ENCODE peak calls at places on chromosomes 4 and X, in eight cellular contexts. D is WERI-Rb-1, P is lung, O is bronchial epithelial cell, M is brain microvascular endothelial cell, F is transverse colon, N is activated B cell treated with CpG ODN at 0.5 μM for 24 hours, I is progenitor cell of endocrine pancreas. T is an unnamed sample.

GRCh38 chr4:19026281-19026680 is 1004.7 kb upstream of the LCORL start:
- DNase-seq in D (no peak), P (peak), O (no peak), M (no peak), F (no peak), N (no peak), I (no peak), T (no peak)

GRCh38 chrX:1246816-1247215 is 21.8 kb upstream of the CSF2RA start:
- DNase-seq in D (peak), P (peak), O (no peak), M (peak), F (peak), N (peak), I (peak), T (peak)

GRCh38 chr4:135354876-135355275 is 1153.3 kb upstream of the PABPC4L start:
- DNase-seq in D (no peak), P (no peak), O (no peak), M (peak), F (no peak), N (no peak), I (no peak), T (no peak)

GRCh38 chr4:71872221-71872620 is 88.3 kb upstream of the GC start:
- DNase-seq in D (no peak), P (no peak), O (no peak), M (no peak), F (no peak), N (no peak), I (no peak), T (no peak)

GRCh38 chrX:98523026-98523425 is 1639.3 kb downstream of the RPA4 start:
- DNase-seq in D (no peak), P (no peak), O (no peak), M (no peak), F (no peak), N (no peak), I (no peak), T (no peak)

GRCh38 chrX:47579537-47579936 is 2.7 kb upstream of the TIMP1 start:
- DNase-seq in D (no peak), P (peak), O (peak), M (peak), F (no peak), N (no peak), I (no peak), T (no peak)

GRCh38 chr4:47002593-47002992 is 9.2 kb upstream of the GABRA4 start:
- DNase-seq in D (no peak), P (no peak), O (peak), M (peak), F (no peak), N (no peak), I (no peak), T (no peak)

GRCh38 chr4:2792711-2793577 is at the start of gene SH3BP2:
- DNase-seq in D (peak), P (peak), O (peak), M (no peak), F (peak), N (peak), I (peak), T (peak)

GRCh38 chrX:40809210-40809609 is 73.9 kb upstream of the MED14 start:
- DNase-seq in D (peak), P (no peak), O (peak), M (no peak), F (no peak), N (no peak), I (no peak), T (no peak)

GRCh38 chr4:166341992-166342391 is 469.0 kb downstream of the TLL1 start:
- DNase-seq in D (no peak), P (no peak), O (no peak), M (no peak), F (no peak), N (no peak), I (no peak), T (no peak)

GRCh38 chr4:79652232-79652631 is 244.2 kb upstream of the GK2 start:
- DNase-seq in D (no peak), P (no peak), O (peak), M (peak), F (no peak), N (no peak), I (no peak), T (no peak)

GRCh38 chrX:42619068-42619467 is 158.9 kb downstream of the PPP1R2C start:
- DNase-seq in D (no peak), P (no peak), O (no peak), M (no peak), F (no peak), N (no peak), I (no peak), T (no peak)

GRCh38 chrX:125378205-125378604 is 58.5 kb downstream of the TEX13C start:
- DNase-seq in D (no peak), P (no peak), O (no peak), M (no peak), F (no peak), N (no peak), I (no peak), T (no peak)
- TF ChIP-seq CTCF in D (no peak), P (no peak), O (no peak), M (no peak), F (no peak), N (no peak), I (peak), T (peak)

GRCh38 chrX:116490091-116490490 is 27.3 kb upstream of the CT83 start:
- DNase-seq in D (no peak), P (no peak), O (peak), M (no peak), F (no peak), N (no peak), I (no peak), T (no peak)
- TF ChIP-seq CTCF in D (no peak), P (no peak), O (peak), M (no peak), F (no peak), N (no peak), I (peak), T (peak)

DNA sequence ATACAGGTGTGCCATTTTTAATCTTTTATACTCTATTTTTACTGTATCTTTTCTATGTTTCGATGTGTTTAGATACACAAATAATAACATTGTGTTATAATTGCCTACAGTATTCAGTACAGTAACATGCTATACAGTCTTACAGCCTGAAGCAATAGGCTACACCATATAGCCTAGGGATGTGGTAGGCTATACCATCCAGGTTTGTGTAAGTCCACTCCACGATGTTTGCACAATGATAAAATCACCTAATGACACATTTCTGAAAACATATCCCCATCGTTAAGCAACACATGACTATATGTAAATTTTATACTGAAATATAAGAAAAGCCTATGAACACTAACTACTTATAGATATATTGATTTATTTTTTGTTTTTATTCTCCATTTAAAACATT is 48.9 kb upstream of the EXOC1L start:
- DNase-seq in D (no peak), P (no peak), O (peak), M (no peak), F (no peak), N (no peak), I (no peak), T (no peak)
- TF ChIP-seq CTCF in D (no peak), P (no peak), O (no peak), M (no peak), F (no peak), N (no peak), I (no peak), T (no peak)

DNA sequence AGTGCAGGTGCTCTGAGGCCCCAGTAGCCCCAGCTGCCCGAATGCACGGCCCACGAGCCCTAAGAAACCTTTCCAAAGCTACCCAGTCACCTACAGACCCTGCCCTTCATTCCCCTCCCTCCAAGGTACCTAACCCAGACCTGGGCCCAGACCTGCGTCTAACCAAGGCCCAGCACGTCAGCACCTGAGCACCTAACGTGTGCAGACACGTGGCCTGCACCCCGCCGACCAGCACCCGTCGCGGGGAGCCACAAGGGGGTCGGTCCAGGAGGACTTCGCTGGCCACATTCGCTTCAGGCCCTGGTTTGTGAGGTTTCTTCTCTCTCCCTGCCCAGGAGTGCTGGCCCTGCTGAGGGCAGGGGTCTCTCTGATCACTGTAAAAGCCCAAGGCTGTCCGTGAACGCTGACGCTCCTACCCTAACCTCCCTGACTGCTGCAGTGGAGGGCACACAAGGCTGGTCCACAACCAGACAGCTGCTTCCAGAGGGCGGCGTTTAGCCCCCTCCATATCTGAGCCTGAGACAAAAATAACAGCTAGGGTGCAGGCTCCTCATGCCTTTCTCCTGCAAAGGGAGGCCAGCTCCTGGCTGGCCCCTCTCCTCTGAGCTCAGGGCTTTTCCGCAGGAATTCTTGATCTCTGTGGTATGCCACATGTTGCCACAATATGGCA is 31.8 kb downstream of the WDR1 start:
- DNase-seq in D (no peak), P (no peak), O (no peak), M (no peak), F (peak), N (no peak), I (no peak), T (no peak)
- TF ChIP-seq CTCF in D (no peak), P (no peak), O (no peak), M (no peak), F (no peak), N (no peak), I (no peak), T (no peak)

T was measured in nephron progenitor cell.